ENCODE peak calls at places on chromosomes 13 and 19, in eight cellular contexts. R is fibroblast of lung; C is HuH-7.5; W is NCI-H510A; N is NCI-H82; S is stimulated activated naive CD8-positive, alpha-beta T cell treated with anti-CD3 and anti-CD28 coated beads, Interleukin-15, Interleukin-2, amounts not matched to agents 100 U/mL and 50 U/mL, for 24 hours; D is progenitor cell of endocrine pancreas; P is left cardiac atrium. B is an unnamed sample.
A peak's percentile ranks its signal among the peaks of the same experiment; 100 is the strongest.

GRCh38 chr13:51252954-51253531 is 30.8 kb downstream of the FAM124A start:
- DNase-seq in R (no peak), C (no peak), W (no peak), N (no peak), S (no peak), D (no peak), P (no peak), B (no peak)

GRCh38 chr13:84137292-84137691 is 255.0 kb upstream of the SLITRK1 start:
- DNase-seq in R (peak; percentile 48), C (no peak), W (no peak), N (no peak), S (peak; percentile 35), D (no peak), P (no peak), B (no peak)

GRCh38 chr13:100544866-100545683 is 43.5 kb downstream of the GGACT start:
- DNase-seq in R (no peak), C (no peak), W (no peak), N (no peak), S (no peak), D (no peak), P (peak; percentile 73), B (no peak)

GRCh38 chr13:41061075-41061913 is at the start of gene WBP4:
- DNase-seq in R (peak; percentile 94), C (peak; percentile 69), W (peak; percentile 38), N (peak; percentile 97), S (peak; percentile 91), D (peak; percentile 90), P (peak; percentile 94), B (peak; percentile 99)

GRCh38 chr19:50199254-50199545 is 4.2 kb upstream of the MYH14 start:
- DNase-seq in R (no peak), C (no peak), W (no peak), N (no peak), S (no peak), D (no peak), P (no peak), B (no peak)

GRCh38 chr13:34322416-34323074 is 504.6 kb downstream of the RFC3 start:
- DNase-seq in R (no peak), C (no peak), W (no peak), N (no peak), S (no peak), D (no peak), P (no peak), B (no peak)

GRCh38 chr13:97130201-97130600 is 91.9 kb upstream of the MBNL2 start:
- DNase-seq in R (no peak), C (no peak), W (no peak), N (no peak), S (no peak), D (no peak), P (no peak), B (no peak)

GRCh38 chr13:98142427-98143156 is at the start of gene FARP1:
- DNase-seq in R (peak; percentile 64), C (peak; percentile 64), W (peak; percentile 60), N (peak; percentile 92), S (peak; percentile 39), D (peak; percentile 91), P (peak; percentile 74), B (peak; percentile 65)

GRCh38 chr19:11197291-11198174 is at the start of gene KANK2:
- DNase-seq in R (peak; percentile 63), C (peak; percentile 99), W (peak; percentile 91), N (peak; percentile 75), S (peak; percentile 84), D (peak; percentile 89), P (peak; percentile 87), B (peak; percentile 87)